ENCODE peak calls at places on chromosomes 2 and 18, in four cellular contexts. C, H, L and I are unnamed samples.

GRCh38 chr2:204127238-204127637 is 190.7 kb downstream of the ICOS start:
- DNase-seq in C (peak), H (no peak), L (no peak), I (no peak)

GRCh38 chr2:70098032-70098431 is 10.8 kb downstream of the PCBP1 start:
- DNase-seq in C (no peak), L (no peak), H (no peak), I (no peak)

GRCh38 chr18:55783921-55784320 is 195.9 kb upstream of the TCF4 start:
- DNase-seq in H (no peak), L (no peak), C (no peak), I (no peak)

GRCh38 chr2:79275863-79276262 is 116.3 kb upstream of the REG3A start:
- DNase-seq in L (no peak), C (no peak), H (no peak), I (no peak)

GRCh38 chr2:188322569-188323531 is 31.2 kb downstream of the GULP1 start:
- DNase-seq in C (peak), L (no peak), H (no peak), I (no peak)

GRCh38 chr18:13181765-13182164 is 36.8 kb upstream of the LDLRAD4 start:
- DNase-seq in H (no peak), L (no peak), C (no peak), I (no peak)

GRCh38 chr2:222791946-222792649 is 68.7 kb upstream of the ACSL3 start:
- DNase-seq in C (no peak), L (no peak), H (no peak), I (no peak)

GRCh38 chr2:40353236-40353635 is 98.7 kb downstream of the SLC8A1 start:
- DNase-seq in C (no peak), L (no peak), H (no peak), I (no peak)

GRCh38 chr18:47983946-47984345 is 53.5 kb upstream of the SMAD2 start:
- DNase-seq in L (no peak), H (no peak), C (no peak), I (no peak)

GRCh38 chr2:190628651-190629378 is 20.1 kb upstream of the NAB1 start:
- DNase-seq in C (no peak), L (no peak), H (no peak), I (no peak)

GRCh38 chr2:61950571-61951315 is 45.3 kb downstream of the COMMD1 start:
- DNase-seq in L (no peak), C (no peak), H (peak), I (no peak)

GRCh38 chr2:17995594-17995993 is 117.1 kb downstream of the KCNS3 start:
- DNase-seq in C (no peak), L (no peak), H (no peak), I (no peak)

GRCh38 chr2:62150597-62151305 is 45.2 kb upstream of the B3GNT2 start:
- DNase-seq in H (no peak), C (peak), L (no peak), I (no peak)

GRCh38 chr2:100397117-100397860 is 20.2 kb downstream of the CHST10 start:
- DNase-seq in L (no peak), H (peak), C (peak), I (no peak)

GRCh38 chr2:181022652-181023051 is 42.2 kb downstream of the UBE2E3 start:
- DNase-seq in C (no peak), L (no peak), H (no peak), I (no peak)

GRCh38 chr2:27059141-27059820 is 7.8 kb downstream of the AGBL5 start:
- DNase-seq in H (no peak), C (no peak), L (no peak), I (no peak)

GRCh38 chr2:168948621-168949212 is 47.6 kb downstream of the G6PC2 start:
- DNase-seq in C (no peak), H (no peak), L (no peak), I (no peak)

GRCh38 chr18:69866250-69866649 is 81.4 kb downstream of the CD226 start:
- DNase-seq in C (no peak), H (no peak), L (no peak), I (no peak)

GRCh38 chr2:214881647-214882205 is 72.2 kb upstream of the BARD1 start:
- DNase-seq in L (no peak), C (peak), H (peak), I (no peak)

GRCh38 chr2:190655570-190655969 is 6.7 kb downstream of the NAB1 start:
- DNase-seq in C (no peak), H (no peak), L (no peak), I (no peak)

GRCh38 chr2:5530022-5530696 is 162.0 kb upstream of the SOX11 start:
- DNase-seq in H (no peak), C (no peak), L (no peak), I (no peak)

GRCh38 chr2:197869501-197870111 is 65.2 kb downstream of the PLCL1 start:
- DNase-seq in L (no peak), H (no peak), C (peak), I (no peak)

GRCh38 chr2:223597071-223597470 is 5.1 kb downstream of the SCG2 start:
- DNase-seq in H (no peak), L (no peak), C (no peak), I (no peak)

GRCh38 chr18:6561029-6561861 is 146.5 kb upstream of the L3MBTL4 start:
- DNase-seq in H (peak), C (no peak), L (no peak), I (no peak)

GRCh38 chr2:46813046-46813445 is 102.6 kb downstream of the MCFD2 start:
- DNase-seq in H (no peak), L (no peak), C (no peak), I (no peak)

GRCh38 chr18:79221136-79221535 is 151.9 kb downstream of the ATP9B start:
- DNase-seq in C (no peak), L (no peak), H (no peak), I (no peak)

GRCh38 chr2:96471772-96472171 is 33.4 kb downstream of the NEURL3 start:
- DNase-seq in C (no peak), L (no peak), H (no peak), I (no peak)

GRCh38 chr2:25197336-25198208 is 29.2 kb upstream of the POMC start:
- DNase-seq in L (no peak), H (no peak), C (peak), I (no peak)

GRCh38 chr2:10225291-10226031 is 77.2 kb upstream of the HPCAL1 start:
- DNase-seq in C (no peak), L (peak), H (no peak), I (no peak)

GRCh38 chr2:70362661-70363060 is 60.8 kb upstream of the FAM136A start:
- DNase-seq in L (no peak), H (peak), C (no peak), I (no peak)

GRCh38 chr2:217650716-217651360 is 352.0 kb downstream of the TNS1 start:
- DNase-seq in H (peak), C (peak), L (peak), I (no peak)